ENCODE peak calls at places on chromosomes 11 and 22, in four cellular contexts. C is IMR-90, Y is GM12878, E is K562. S is an unnamed sample.

GRCh38 chr11:64206457-64207246 is at the start of gene FERMT3:
- DNase-seq in Y (peak; percentile 41), C (no peak), E (peak; percentile 72), S (no peak)

GRCh38 chr11:113131036-113131775 is 170.0 kb downstream of the NCAM1 start:
- DNase-seq in Y (no peak), E (no peak), C (no peak), S (no peak)

GRCh38 chr11:13344818-13345217 is 67.2 kb downstream of the BMAL1 start:
- DNase-seq in E (no peak), Y (no peak), C (no peak), S (no peak)

GRCh38 chr11:123640677-123641494 is 13.5 kb downstream of the SCN3B start:
- DNase-seq in E (peak; percentile 79), C (peak; percentile 17), Y (no peak), S (peak; percentile 49)

GRCh38 chr11:75497788-75498404 is 27.8 kb downstream of the GDPD5 start:
- DNase-seq in Y (no peak), E (no peak), C (no peak), S (no peak)

GRCh38 chr22:29165336-29166060 is 40.2 kb upstream of the EMID1 start:
- DNase-seq in E (no peak), Y (no peak), C (no peak), S (no peak)

GRCh38 chr11:113296447-113297205 is 17.8 kb upstream of the TTC12 start:
- DNase-seq in E (no peak), C (no peak), Y (no peak), S (no peak)

GRCh38 chr22:48863965-48864538 is 963.6 kb downstream of the BRD1 start:
- DNase-seq in Y (no peak), E (no peak), C (no peak), S (no peak)

GRCh38 chr11:105577645-105578044 is 32.2 kb upstream of the GRIA4 start:
- DNase-seq in C (peak; percentile 37), E (no peak), Y (no peak), S (peak; percentile 29)

GRCh38 chr11:21704539-21704938 is 488.3 kb upstream of the ANO5 start:
- DNase-seq in C (no peak), E (no peak), Y (no peak), S (no peak)

GRCh38 chr22:30238136-30238535 is 8.4 kb downstream of the LIF start:
- DNase-seq in C (no peak), Y (no peak), E (no peak), S (no peak)

GRCh38 chr22:27310966-27311665 is 490.4 kb downstream of the MN1 start:
- DNase-seq in E (no peak), C (no peak), Y (no peak), S (no peak)

GRCh38 chr22:24040946-24041345 is 29.8 kb downstream of the CABIN1 start:
- DNase-seq in C (no peak), Y (no peak), E (no peak), S (no peak)

GRCh38 chr11:19849947-19850593 is 137.4 kb downstream of the NAV2 start:
- DNase-seq in E (no peak), C (peak; percentile 25), Y (no peak), S (no peak)

GRCh38 chr11:63906585-63906984 is 10.4 kb downstream of the RCOR2 start:
- DNase-seq in E (peak; percentile 68), Y (no peak), C (peak; percentile 13), S (no peak)

GRCh38 chr11:47342036-47342803 is 10.3 kb downstream of the MYBPC3 start:
- DNase-seq in C (no peak), Y (no peak), E (no peak), S (no peak)

GRCh38 chr22:33579448-33580093 is 340.7 kb downstream of the LARGE1 start:
- DNase-seq in Y (no peak), E (peak; percentile 35), C (peak; percentile 38), S (no peak)

GRCh38 chr11:5922749-5923426 is 19.2 kb upstream of the OR56A3 start:
- DNase-seq in Y (peak; percentile 48), E (no peak), C (no peak), S (no peak)

GRCh38 chr22:47370448-47371262 is 608.2 kb downstream of the TBC1D22A start:
- DNase-seq in Y (no peak), C (no peak), E (no peak), S (no peak)

GRCh38 chr22:37419916-37420655 is 7.2 kb downstream of the ELFN2 start:
- DNase-seq in E (no peak), C (peak; percentile 17), Y (no peak), S (no peak)

GRCh38 chr11:15412054-15412453 is 297.3 kb downstream of the INSC start:
- DNase-seq in Y (peak; percentile 7), C (no peak), E (no peak), S (no peak)

GRCh38 chr11:41954034-41954433 is 494.6 kb upstream of the LRRC4C start:
- DNase-seq in Y (no peak), E (no peak), C (no peak), S (no peak)

GRCh38 chr11:115456019-115456418 is 48.2 kb downstream of the CADM1 start:
- DNase-seq in E (no peak), Y (no peak), C (peak; percentile 60), S (no peak)

GRCh38 chr11:118535261-118535660 is 4.3 kb downstream of the TMEM25 start:
- DNase-seq in Y (no peak), C (no peak), E (no peak), S (no peak)

GRCh38 chr11:46307785-46308341 is 30.4 kb downstream of the CREB3L1 start:
- DNase-seq in E (no peak), C (no peak), Y (no peak), S (no peak)

GRCh38 chr11:46307369-46307768 is 29.9 kb downstream of the CREB3L1 start:
- DNase-seq in E (no peak), Y (no peak), C (no peak), S (no peak)

GRCh38 chr11:46305295-46305694 is 27.8 kb downstream of the CREB3L1 start:
- DNase-seq in Y (no peak), E (no peak), C (peak; percentile 35), S (no peak)

GRCh38 chr11:46304605-46305004 is 27.1 kb downstream of the CREB3L1 start:
- DNase-seq in C (no peak), E (no peak), Y (no peak), S (no peak)

DNA sequence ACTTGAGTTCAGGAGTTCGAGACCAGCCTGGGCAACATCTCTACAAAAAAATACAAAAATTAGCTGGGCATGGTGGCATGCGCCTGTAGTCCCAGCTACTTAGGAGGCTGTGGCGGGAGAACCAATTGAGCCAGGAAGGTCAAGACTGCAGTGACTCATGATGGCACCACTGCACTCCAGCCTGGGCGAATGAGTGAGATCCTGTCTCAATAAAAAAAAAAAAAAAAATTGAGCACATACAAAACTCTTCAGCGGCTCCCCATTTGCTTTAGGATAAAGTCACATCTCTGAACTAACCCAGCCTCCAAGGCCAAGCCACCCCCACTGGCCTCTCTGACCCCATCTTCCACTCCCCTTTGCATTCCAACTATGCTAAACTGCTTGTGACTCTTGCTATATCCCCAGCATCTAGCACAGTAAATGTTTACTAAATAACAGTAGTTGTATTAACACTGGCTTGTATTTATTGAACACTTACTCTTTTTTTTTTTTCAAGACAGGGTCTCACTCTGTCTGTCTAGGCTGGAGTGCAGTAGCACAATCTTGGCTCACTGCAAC is 28.9 kb downstream of the CREB3L1 start:
- DNase-seq in E (no peak), Y (no peak), C (peak; percentile 61), S (no peak)
- TF ChIP-seq FOS in E (no peak), Y (no peak), C (no peak), S (no peak)

GRCh38 chr11:7523416-7524210 is 9.8 kb downstream of the PPFIBP2 start:
- DNase-seq in Y (no peak), E (no peak), C (no peak), S (no peak)

GRCh38 chr11:7522546-7522945 is 8.7 kb downstream of the PPFIBP2 start:
- DNase-seq in E (no peak), C (no peak), Y (no peak), S (no peak)

GRCh38 chr11:7520011-7520942 is 6.5 kb downstream of the PPFIBP2 start:
- DNase-seq in C (no peak), E (no peak), Y (peak; percentile 89), S (no peak)

GRCh38 chr11:7520981-7521487 is 7.2 kb downstream of the PPFIBP2 start:
- DNase-seq in E (no peak), Y (no peak), C (no peak), S (no peak)

GRCh38 chr11:7522106-7522505 is 8.3 kb downstream of the PPFIBP2 start:
- DNase-seq in C (no peak), Y (no peak), E (no peak), S (no peak)
- H3K4me2 ChIP-seq in C (no peak overlapping the region), Y (peak overlapping the region; percentile 100), E (no peak overlapping the region), S (no peak overlapping the region)

GRCh38 chr22:42548597-42549328 is 5.0 kb upstream of the SERHL2 start:
- DNase-seq in E (no peak), Y (no peak), C (no peak), S (no peak)

GRCh38 chr22:42547562-42547961 is 6.2 kb upstream of the SERHL2 start:
- DNase-seq in C (no peak), E (no peak), Y (no peak), S (no peak)

GRCh38 chr22:42549329-42550060 is 4.3 kb upstream of the SERHL2 start:
- DNase-seq in C (no peak), Y (no peak), E (no peak), S (no peak)

DNA sequence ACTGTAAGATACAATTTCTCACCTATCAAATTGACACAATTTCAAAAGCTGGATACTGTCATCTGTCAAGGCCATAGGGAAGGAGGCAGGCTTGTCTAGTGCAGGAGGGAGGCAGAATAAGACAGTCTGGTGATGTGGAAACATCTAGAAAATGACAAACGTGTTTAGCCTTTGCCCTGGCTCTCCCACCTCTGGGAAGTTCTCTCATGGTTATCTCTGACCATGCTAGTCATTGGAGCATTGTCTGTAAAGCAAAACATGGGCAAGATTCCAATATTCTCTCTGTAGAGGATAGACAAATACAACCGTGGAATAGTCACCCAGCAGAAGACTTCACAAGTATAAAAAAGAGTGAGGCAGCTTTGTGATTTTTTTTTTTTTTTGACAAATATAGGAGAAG is 9.1 kb upstream of the SERHL2 start:
- DNase-seq in C (peak; percentile 24), E (no peak), Y (no peak), S (peak; percentile 61)
- H3K27ac ChIP-seq in C (no peak overlapping the region), E (peak overlapping the region; percentile 32), Y (no peak overlapping the region), S (no peak overlapping the region)

DNA sequence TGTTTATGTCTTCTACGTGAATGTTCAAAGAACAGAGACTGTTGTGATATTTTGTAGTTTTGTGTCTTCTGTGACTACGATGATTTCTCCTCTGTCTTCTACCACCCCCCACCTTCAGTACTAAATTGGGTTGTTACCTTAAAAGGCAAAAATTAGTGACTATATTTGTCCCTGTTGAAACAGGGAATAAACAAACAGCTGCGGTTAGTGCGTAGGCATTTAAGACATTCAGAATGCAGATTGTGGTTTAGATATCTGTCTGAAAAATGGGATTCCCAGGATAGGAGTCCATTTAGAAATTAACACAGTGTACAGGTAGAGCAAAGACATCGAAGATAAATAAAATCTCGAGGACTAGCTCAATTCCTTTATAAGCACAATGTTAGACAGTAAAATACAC is 15.6 kb upstream of the ARHGAP42 start:
- DNase-seq in C (peak; percentile 44), Y (no peak), E (no peak), S (no peak)
- TF ChIP-seq FOS in C (no peak), Y (no peak), E (no peak), S (no peak)

DNA sequence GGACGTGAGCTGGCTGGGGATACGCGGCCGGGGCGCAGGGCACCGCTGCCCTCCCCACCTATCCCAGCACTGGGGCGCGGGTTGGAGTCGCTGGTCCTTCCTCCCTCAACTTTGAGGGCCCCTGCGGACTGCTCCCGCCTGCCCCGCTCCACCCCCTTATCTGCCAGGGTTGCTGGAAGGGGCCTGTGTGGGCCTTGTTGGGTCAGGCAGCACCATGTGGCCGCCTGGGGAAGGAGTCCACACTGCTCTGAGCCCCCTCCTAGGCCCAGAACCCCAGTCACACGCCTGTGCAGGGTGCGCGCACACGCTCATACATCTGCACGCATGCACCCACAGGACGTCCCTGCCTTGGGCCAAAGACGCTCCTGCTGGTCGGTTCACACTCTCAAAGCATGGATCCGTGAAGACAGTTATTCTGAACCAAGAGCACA is 595 bp downstream of the TUB start:
- DNase-seq in C (peak; percentile 22), E (no peak), Y (no peak), S (peak; percentile 13)
- H3K4me2 ChIP-seq in C (peak overlapping the region; percentile 97), E (no peak overlapping the region), Y (peak overlapping the region; percentile 30), S (peak overlapping the region; percentile 55)

S was measured in endothelial cell of umbilical vein.